ENCODE peak calls at places on chromosomes 1 and 21, in four cellular contexts. P is AG10803, X is fibroblast of mammary gland, Q is NCI-H510A. K is an unnamed sample.

GRCh38 chr1:74652711-74653131 is 20.9 kb downstream of the ERICH3 start:
- DNase-seq in P (peak), X (peak), Q (peak), K (no peak)

GRCh38 chr1:182789138-182790076 is at the start of gene NPL:
- DNase-seq in P (peak), X (peak), Q (peak), K (peak)

GRCh38 chr1:198700396-198700795 is 61.6 kb downstream of the PTPRC start:
- DNase-seq in P (peak), X (no peak), Q (no peak), K (no peak)

GRCh38 chr1:6471086-6471841 is 5.3 kb upstream of the TNFRSF25 start:
- DNase-seq in P (no peak), X (no peak), Q (no peak), K (no peak)

GRCh38 chr1:86516366-86516765 is 30.5 kb upstream of the CLCA4 start:
- DNase-seq in P (no peak), X (peak), Q (no peak), K (no peak)

GRCh38 chr1:107493111-107493716 is 352.4 kb downstream of the NTNG1 start:
- DNase-seq in P (no peak), X (no peak), Q (no peak), K (no peak)

GRCh38 chr1:35319988-35320713 is 51.6 kb downstream of the ZMYM4 start:
- DNase-seq in P (peak), X (peak), Q (no peak), K (no peak)

GRCh38 chr1:50427086-50427817 is 4.0 kb upstream of the DMRTA2 start:
- DNase-seq in P (no peak), X (no peak), Q (no peak), K (peak)

GRCh38 chr1:206975313-206975712 is 5.1 kb upstream of the FCAMR start:
- DNase-seq in P (no peak), X (no peak), Q (no peak), K (no peak)

GRCh38 chr21:43659136-43660000 is at the start of the genes HSF2BP and RRP1B:
- DNase-seq in P (peak), X (peak), Q (peak), K (peak)

GRCh38 chr1:101781437-101781836 is 215.3 kb downstream of the OLFM3 start:
- DNase-seq in P (no peak), X (peak), Q (peak), K (peak)

GRCh38 chr1:29945426-29945825 is 709.1 kb downstream of the PTPRU start:
- DNase-seq in P (peak), X (no peak), Q (no peak), K (no peak)

GRCh38 chr1:45892068-45892785 is 88.8 kb downstream of the MAST2 start:
- DNase-seq in P (peak), X (peak), Q (no peak), K (no peak)

GRCh38 chr1:208598021-208598420 is 353.8 kb upstream of the PLXNA2 start:
- DNase-seq in P (no peak), X (no peak), Q (no peak), K (no peak)

GRCh38 chr1:99407018-99407417 is 142.7 kb downstream of the PLPPR4 start:
- DNase-seq in P (peak), X (peak), Q (no peak), K (no peak)

GRCh38 chr21:33703750-33704606 is 61.7 kb downstream of the ITSN1 start:
- DNase-seq in P (no peak), X (no peak), Q (no peak), K (no peak)

GRCh38 chr1:17010601-17011438 is 908 bp downstream of the ATP13A2 start:
- DNase-seq in P (peak), X (peak), Q (no peak), K (no peak)

GRCh38 chr1:197439708-197440107 is 171.7 kb downstream of the CRB1 start:
- DNase-seq in P (no peak), X (no peak), Q (no peak), K (no peak)

GRCh38 chr21:44759628-44760285 is 41.9 kb downstream of the UBE2G2 start:
- DNase-seq in P (no peak), X (no peak), Q (no peak), K (no peak)

GRCh38 chr1:205680073-205680851 is at the start of gene SLC45A3:
- DNase-seq in P (no peak), X (no peak), Q (no peak), K (no peak)

GRCh38 chr1:245118806-245119205 is 36.0 kb upstream of the KIF26B start:
- DNase-seq in P (no peak), X (no peak), Q (no peak), K (no peak)

GRCh38 chr1:234139966-234140365 is 233.3 kb upstream of the COA6 start:
- DNase-seq in P (peak), X (peak), Q (no peak), K (no peak)

GRCh38 chr1:119040906-119041305 is 52.8 kb upstream of the TBX15 start:
- DNase-seq in P (peak), X (peak), Q (no peak), K (no peak)

GRCh38 chr1:221740941-221741363 is 937 bp downstream of the DUSP10 start:
- DNase-seq in P (no peak), X (peak), Q (no peak), K (no peak)

K was measured in NCI-H2029 treated with DMSO at 0.1 percent for 48 hours.